ENCODE peak calls at places on chromosomes 7 and 10, in five cellular contexts. One of them, this sample, is unnamed.

GRCh38 chr7:140448781-140449180 is 30.5 kb downstream of the MKRN1 start:
- DNase-seq in adrenal gland: no peak
- DNase-seq in pancreas: no peak
- DNase-seq in lower lobe of right lung: no peak
- DNase-seq in heart left ventricle: no peak
- DNase-seq in this sample: no peak

GRCh38 chr10:10942441-10942840 is 75.2 kb upstream of the CELF2 start:
- DNase-seq in adrenal gland: no peak
- DNase-seq in pancreas: no peak
- DNase-seq in lower lobe of right lung: no peak
- DNase-seq in heart left ventricle: no peak
- DNase-seq in this sample: no peak

GRCh38 chr7:112556633-112557032 is 75.8 kb downstream of the LSMEM1 start:
- DNase-seq in adrenal gland: no peak
- DNase-seq in pancreas: no peak
- DNase-seq in lower lobe of right lung: no peak
- DNase-seq in heart left ventricle: no peak
- DNase-seq in this sample: no peak

GRCh38 chr10:132487241-132488135 is 50.1 kb upstream of the INPP5A start:
- DNase-seq in adrenal gland: no peak
- DNase-seq in pancreas: no peak
- DNase-seq in lower lobe of right lung: peak; percentile 26
- DNase-seq in heart left ventricle: no peak
- DNase-seq in this sample: no peak

GRCh38 chr10:126140746-126141273 is 244.4 kb downstream of the FANK1 start:
- DNase-seq in adrenal gland: no peak
- DNase-seq in pancreas: no peak
- DNase-seq in lower lobe of right lung: no peak
- DNase-seq in heart left ventricle: no peak
- DNase-seq in this sample: no peak

GRCh38 chr7:88291401-88292173 is 15.1 kb downstream of the STEAP4 start:
- DNase-seq in adrenal gland: no peak
- DNase-seq in pancreas: peak; percentile 16
- DNase-seq in lower lobe of right lung: peak; percentile 59
- DNase-seq in heart left ventricle: no peak
- DNase-seq in this sample: no peak

GRCh38 chr7:46003161-46003560 is 82.1 kb upstream of the IGFBP3 start:
- DNase-seq in adrenal gland: no peak
- DNase-seq in pancreas: no peak
- DNase-seq in lower lobe of right lung: no peak
- DNase-seq in heart left ventricle: no peak
- DNase-seq in this sample: no peak

GRCh38 chr7:1937252-1937605 is 267.2 kb downstream of the ELFN1 start:
- DNase-seq in adrenal gland: no peak
- DNase-seq in pancreas: peak; percentile 10
- DNase-seq in lower lobe of right lung: peak; percentile 33
- DNase-seq in heart left ventricle: no peak
- DNase-seq in this sample: no peak

GRCh38 chr7:156176039-156176438 is 363.8 kb upstream of the SHH start:
- DNase-seq in adrenal gland: no peak
- DNase-seq in pancreas: no peak
- DNase-seq in lower lobe of right lung: no peak
- DNase-seq in heart left ventricle: no peak
- DNase-seq in this sample: no peak

GRCh38 chr10:19985745-19986144 is 169.5 kb downstream of the PLXDC2 start:
- DNase-seq in adrenal gland: no peak
- DNase-seq in pancreas: no peak
- DNase-seq in lower lobe of right lung: no peak
- DNase-seq in heart left ventricle: no peak
- DNase-seq in this sample: no peak

GRCh38 chr10:102869290-102870198 is at the start of gene AS3MT:
- DNase-seq in adrenal gland: peak; percentile 77
- DNase-seq in pancreas: peak; percentile 44
- DNase-seq in lower lobe of right lung: no peak
- DNase-seq in heart left ventricle: peak; percentile 45
- DNase-seq in this sample: peak; percentile 43

GRCh38 chr7:7750571-7751242 is 32.3 kb upstream of the RPA3 start:
- DNase-seq in adrenal gland: no peak
- DNase-seq in pancreas: no peak
- DNase-seq in lower lobe of right lung: no peak
- DNase-seq in heart left ventricle: no peak
- DNase-seq in this sample: no peak

GRCh38 chr10:89201345-89202032 is 5.6 kb downstream of the CH25H start:
- DNase-seq in adrenal gland: no peak
- DNase-seq in pancreas: no peak
- DNase-seq in lower lobe of right lung: no peak
- DNase-seq in heart left ventricle: no peak
- DNase-seq in this sample: no peak

GRCh38 chr10:60570272-60570865 is 180.7 kb upstream of the ANK3 start:
- DNase-seq in adrenal gland: no peak
- DNase-seq in pancreas: no peak
- DNase-seq in lower lobe of right lung: no peak
- DNase-seq in heart left ventricle: no peak
- DNase-seq in this sample: no peak

GRCh38 chr10:81984428-81984827 is 109.4 kb downstream of the NRG3 start:
- DNase-seq in adrenal gland: no peak
- DNase-seq in pancreas: no peak
- DNase-seq in lower lobe of right lung: no peak
- DNase-seq in heart left ventricle: no peak
- DNase-seq in this sample: no peak

GRCh38 chr7:27520828-27521790 is 141.6 kb downstream of the HIBADH start:
- DNase-seq in adrenal gland: peak; percentile 61
- DNase-seq in pancreas: no peak
- DNase-seq in lower lobe of right lung: no peak
- DNase-seq in heart left ventricle: no peak
- DNase-seq in this sample: no peak

GRCh38 chr7:74619235-74619860 is 38.2 kb upstream of the GTF2I start:
- DNase-seq in adrenal gland: no peak
- DNase-seq in pancreas: no peak
- DNase-seq in lower lobe of right lung: no peak
- DNase-seq in heart left ventricle: no peak
- DNase-seq in this sample: no peak

GRCh38 chr10:3942930-3943489 is 158.0 kb upstream of the KLF6 start:
- DNase-seq in adrenal gland: no peak
- DNase-seq in pancreas: no peak
- DNase-seq in lower lobe of right lung: no peak
- DNase-seq in heart left ventricle: no peak
- DNase-seq in this sample: no peak

GRCh38 chr10:125411724-125412123 is 251.4 kb upstream of the CTBP2 start:
- DNase-seq in adrenal gland: no peak
- DNase-seq in pancreas: no peak
- DNase-seq in lower lobe of right lung: no peak
- DNase-seq in heart left ventricle: no peak
- DNase-seq in this sample: no peak

GRCh38 chr7:155164316-155164715 is 94.2 kb downstream of the HTR5A start:
- DNase-seq in adrenal gland: no peak
- DNase-seq in pancreas: no peak
- DNase-seq in lower lobe of right lung: no peak
- DNase-seq in heart left ventricle: no peak
- DNase-seq in this sample: no peak

GRCh38 chr7:155166108-155166507 is 96.0 kb downstream of the HTR5A start:
- DNase-seq in adrenal gland: no peak
- DNase-seq in pancreas: no peak
- DNase-seq in lower lobe of right lung: no peak
- DNase-seq in heart left ventricle: no peak
- DNase-seq in this sample: no peak

GRCh38 chr7:155161690-155162089 is 91.6 kb downstream of the HTR5A start:
- DNase-seq in adrenal gland: no peak
- DNase-seq in pancreas: no peak
- DNase-seq in lower lobe of right lung: no peak
- DNase-seq in heart left ventricle: no peak
- DNase-seq in this sample: no peak

GRCh38 chr7:155162422-155162821 is 92.3 kb downstream of the HTR5A start:
- DNase-seq in adrenal gland: no peak
- DNase-seq in pancreas: no peak
- DNase-seq in lower lobe of right lung: no peak
- DNase-seq in heart left ventricle: no peak
- DNase-seq in this sample: no peak

DNA sequence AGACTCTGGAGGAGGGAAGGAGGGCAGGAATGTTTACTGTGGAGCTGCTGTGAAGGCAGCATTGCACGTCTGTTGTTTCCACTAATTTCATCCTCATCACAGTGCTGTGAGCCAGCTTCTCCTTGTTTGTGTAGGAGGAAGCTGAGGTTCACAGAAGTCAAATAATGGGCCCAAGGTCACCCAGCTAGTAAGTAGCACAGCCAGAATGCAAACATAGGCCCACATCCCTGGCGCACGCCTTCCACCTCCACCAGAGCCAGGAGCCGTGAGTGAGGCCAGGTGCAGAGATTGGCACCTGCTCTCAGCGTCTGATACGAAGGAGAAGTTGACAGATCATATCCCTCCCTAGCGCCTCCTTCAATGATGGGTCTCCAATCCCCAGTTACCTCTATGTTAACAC is 93.6 kb downstream of the HTR5A start:
- DNase-seq in adrenal gland: no peak
- DNase-seq in pancreas: peak; percentile 38
- DNase-seq in lower lobe of right lung: no peak
- DNase-seq in heart left ventricle: no peak
- DNase-seq in this sample: no peak
- H3K4me1 ChIP-seq in adrenal gland: no peaks in the 10 kb centered on the region
- H3K4me1 ChIP-seq in pancreas: no peaks in the 10 kb centered on the region
- H3K4me1 ChIP-seq in lower lobe of right lung: no peaks in the 10 kb centered on the region
- H3K4me1 ChIP-seq in heart left ventricle: no peaks in the 10 kb centered on the region
- H3K4me1 ChIP-seq in this sample: no peaks in the 10 kb centered on the region

DNA sequence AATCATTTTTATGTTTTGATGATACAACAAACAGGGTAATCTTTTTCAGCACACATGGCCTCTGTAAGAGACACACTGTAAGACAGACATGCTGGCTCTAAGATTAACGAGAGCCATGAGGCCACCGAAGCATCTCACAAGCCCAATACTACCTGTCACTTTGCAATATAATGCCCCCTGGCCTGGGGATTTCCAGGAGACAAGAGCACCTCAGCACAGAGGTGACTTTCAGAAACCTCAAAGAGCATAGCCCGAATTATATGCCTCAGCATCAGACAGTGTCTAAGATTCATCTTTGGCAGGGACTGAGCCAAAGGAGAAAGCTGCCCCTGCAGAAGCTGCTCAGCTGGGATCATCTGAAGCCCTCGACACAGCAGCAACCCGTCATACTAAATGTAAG is 44.2 kb upstream of the TMEM213 start:
- DNase-seq in adrenal gland: no peak
- DNase-seq in pancreas: no peak
- DNase-seq in lower lobe of right lung: no peak
- DNase-seq in heart left ventricle: no peak
- DNase-seq in this sample: no peak
- H3K4me1 ChIP-seq in adrenal gland: peaks cover 8% of the 10 kb centered on the region
- H3K4me1 ChIP-seq in pancreas: no peaks in the 10 kb centered on the region
- H3K4me1 ChIP-seq in lower lobe of right lung: peaks cover 7% of the 10 kb centered on the region
- H3K4me1 ChIP-seq in heart left ventricle: peaks cover 3% of the 10 kb centered on the region
- H3K4me1 ChIP-seq in this sample: no peaks in the 10 kb centered on the region

DNA sequence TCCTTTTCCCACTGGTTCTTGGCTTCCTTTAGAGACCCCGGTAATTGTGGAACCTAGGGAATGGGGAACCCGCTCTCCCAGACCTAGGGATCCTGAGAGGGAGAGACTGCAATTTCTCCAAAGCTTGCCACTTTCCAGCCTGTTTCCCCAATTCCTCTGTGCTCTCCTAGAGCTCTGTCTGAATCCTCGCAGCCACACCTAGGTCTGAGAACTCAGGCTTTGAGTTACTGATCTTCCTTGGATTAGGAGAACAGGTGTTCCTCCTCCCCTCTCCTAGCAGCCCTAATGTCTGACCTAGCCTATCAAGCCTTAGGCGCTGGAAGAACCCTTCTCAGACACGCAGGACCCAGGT is 20.0 kb downstream of the WNT8B start:
- DNase-seq in adrenal gland: no peak
- DNase-seq in pancreas: no peak
- DNase-seq in lower lobe of right lung: no peak
- DNase-seq in heart left ventricle: no peak
- DNase-seq in this sample: no peak
- H3K4me1 ChIP-seq in adrenal gland: peaks cover 13% of the 10 kb centered on the region
- H3K4me1 ChIP-seq in pancreas: no peaks in the 10 kb centered on the region
- H3K4me1 ChIP-seq in lower lobe of right lung: peaks cover 16% of the 10 kb centered on the region
- H3K4me1 ChIP-seq in heart left ventricle: peaks cover 18% of the 10 kb centered on the region
- H3K4me1 ChIP-seq in this sample: peaks cover 9% of the 10 kb centered on the region

DNA sequence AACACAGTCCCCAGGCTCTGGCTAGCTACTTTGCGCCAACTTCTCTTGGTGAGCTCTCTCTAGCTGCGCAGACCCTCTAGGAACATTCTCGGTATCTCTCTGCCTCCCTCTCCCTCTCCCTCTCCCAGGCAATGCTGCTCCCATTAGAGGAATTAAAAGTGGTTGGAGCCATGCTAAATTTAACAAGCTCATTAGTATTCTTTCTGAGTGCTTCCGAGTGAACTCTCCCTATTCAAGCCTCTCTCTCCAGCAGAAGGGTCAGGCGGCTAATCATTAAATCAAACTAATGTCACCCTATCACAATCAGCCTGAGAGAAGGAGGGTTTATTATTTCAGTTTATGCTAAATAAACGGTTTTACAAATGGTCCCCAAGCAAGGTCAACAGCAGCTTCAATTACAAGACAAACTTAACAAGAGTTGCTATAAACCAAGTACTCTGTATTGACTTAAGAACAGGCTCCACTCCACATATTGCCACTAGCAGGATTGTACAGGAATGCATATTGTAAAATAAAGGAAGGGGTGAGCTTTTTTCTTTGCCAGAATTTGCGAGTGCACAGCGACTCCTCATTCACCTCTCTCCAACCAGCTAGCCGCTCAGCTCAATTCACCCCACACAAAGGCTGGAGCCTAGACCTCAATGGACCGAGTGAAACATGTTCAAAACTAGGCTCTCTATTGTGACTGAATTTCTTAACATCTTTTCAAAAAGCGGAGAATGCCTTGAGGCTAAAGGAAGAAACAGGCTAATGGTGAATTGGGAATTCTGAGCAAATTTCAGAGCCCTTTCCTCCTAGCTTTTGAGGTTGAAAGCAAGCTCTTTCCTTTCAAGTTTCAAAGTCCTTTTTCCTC is 84.4 kb downstream of the GLI3 start:
- DNase-seq in adrenal gland: no peak
- DNase-seq in pancreas: no peak
- DNase-seq in lower lobe of right lung: no peak
- DNase-seq in heart left ventricle: no peak
- DNase-seq in this sample: no peak
- H3K4me1 ChIP-seq in adrenal gland: no peaks in the 10 kb centered on the region
- H3K4me1 ChIP-seq in pancreas: no peaks in the 10 kb centered on the region
- H3K4me1 ChIP-seq in lower lobe of right lung: peaks cover 8% of the 10 kb centered on the region
- H3K4me1 ChIP-seq in heart left ventricle: no peaks in the 10 kb centered on the region
- H3K4me1 ChIP-seq in this sample: peaks cover 2% of the 10 kb centered on the region

GRCh38 chr7:151087247-151088018 is 1.2 kb downstream of the AGAP3 start:
- DNase-seq in adrenal gland: peak; percentile 70
- DNase-seq in pancreas: peak; percentile 85
- DNase-seq in lower lobe of right lung: peak; percentile 76
- DNase-seq in heart left ventricle: peak; percentile 67
- DNase-seq in this sample: no peak

GRCh38 chr7:151088856-151089699 is 2.8 kb downstream of the AGAP3 start:
- DNase-seq in adrenal gland: peak; percentile 74
- DNase-seq in pancreas: peak; percentile 79
- DNase-seq in lower lobe of right lung: peak; percentile 87
- DNase-seq in heart left ventricle: peak; percentile 81
- DNase-seq in this sample: no peak

GRCh38 chr7:151086802-151087246 is 549 bp downstream of the AGAP3 start:
- DNase-seq in adrenal gland: peak; percentile 52
- DNase-seq in pancreas: peak; percentile 61
- DNase-seq in lower lobe of right lung: no peak
- DNase-seq in heart left ventricle: no peak
- DNase-seq in this sample: no peak

GRCh38 chr7:151089893-151090730 is 3.8 kb downstream of the AGAP3 start:
- DNase-seq in adrenal gland: no peak
- DNase-seq in pancreas: peak; percentile 59
- DNase-seq in lower lobe of right lung: no peak
- DNase-seq in heart left ventricle: no peak
- DNase-seq in this sample: no peak

GRCh38 chr7:151088019-151088855 is 2.0 kb downstream of the AGAP3 start:
- DNase-seq in adrenal gland: no peak
- DNase-seq in pancreas: peak; percentile 40
- DNase-seq in lower lobe of right lung: no peak
- DNase-seq in heart left ventricle: peak; percentile 55
- DNase-seq in this sample: no peak
- H3K4me1 ChIP-seq in adrenal gland: peaks cover 61% of the 10 kb centered on the region
- H3K4me1 ChIP-seq in pancreas: peaks cover 19% of the 10 kb centered on the region
- H3K4me1 ChIP-seq in lower lobe of right lung: peaks cover 70% of the 10 kb centered on the region
- H3K4me1 ChIP-seq in heart left ventricle: peaks cover 59% of the 10 kb centered on the region
- H3K4me1 ChIP-seq in this sample: peaks cover 10% of the 10 kb centered on the region